ENCODE peak calls at places on chromosomes 5 and 9, in four cellular contexts. G, Y, O and N are unnamed samples.

GRCh38 chr9:74644015-74644414 is 146.9 kb downstream of the RORB start:
- DNase-seq in G (no peak), Y (no peak), O (no peak), N (no peak)

GRCh38 chr9:125190371-125190801 is 783 bp upstream of the PPP6C start:
- DNase-seq in G (no peak), Y (no peak), O (no peak), N (peak; percentile 19)

GRCh38 chr9:110160163-110160562 is 47.8 kb downstream of the C9orf152 start:
- DNase-seq in G (no peak), Y (no peak), O (no peak), N (no peak)

GRCh38 chr9:136052991-136053756 is 41.9 kb downstream of the NACC2 start:
- DNase-seq in G (no peak), Y (no peak), O (no peak), N (peak; percentile 61)

GRCh38 chr9:107465467-107466451 is 23.8 kb downstream of the KLF4 start:
- DNase-seq in G (peak; percentile 55), Y (no peak), O (peak; percentile 45), N (peak; percentile 89)

GRCh38 chr5:139383275-139383992 is at the start of gene SLC23A1:
- DNase-seq in G (no peak), Y (no peak), O (no peak), N (no peak)

GRCh38 chr5:132746592-132747063 is 598 bp upstream of the CCNI2 start:
- DNase-seq in G (no peak), Y (peak; percentile 34), O (no peak), N (peak; percentile 70)

GRCh38 chr9:96619109-96619435 is 571 bp downstream of the CDC14B start:
- DNase-seq in G (no peak), Y (no peak), O (no peak), N (no peak)

GRCh38 chr5:107773479-107773878 is 102.7 kb upstream of the EFNA5 start:
- DNase-seq in G (no peak), Y (no peak), O (no peak), N (no peak)

GRCh38 chr9:132514821-132515220 is 67.6 kb upstream of the BARHL1 start:
- DNase-seq in G (no peak), Y (no peak), O (no peak), N (no peak)

GRCh38 chr5:164224772-164225171 is 719.4 kb downstream of the MAT2B start:
- DNase-seq in G (no peak), Y (no peak), O (no peak), N (no peak)

GRCh38 chr9:102950341-102950740 is 44.8 kb upstream of the CYLC2 start:
- DNase-seq in G (peak; percentile 1), Y (no peak), O (no peak), N (no peak)

GRCh38 chr9:109448223-109448622 is 49.9 kb downstream of the PTPN3 start:
- DNase-seq in G (no peak), Y (no peak), O (no peak), N (no peak)

GRCh38 chr9:134062461-134063087 is 5.3 kb downstream of the BRD3 start:
- DNase-seq in G (no peak), Y (no peak), O (no peak), N (no peak)

GRCh38 chr5:141742866-141743651 is 61.0 kb upstream of the ARAP3 start:
- DNase-seq in G (peak; percentile 28), Y (no peak), O (no peak), N (peak; percentile 91)

GRCh38 chr5:159441441-159441840 is 111.2 kb upstream of the IL12B start:
- DNase-seq in G (peak; percentile 15), Y (peak; percentile 15), O (peak; percentile 33), N (peak; percentile 56)

GRCh38 chr9:37410969-37411785 is 11.3 kb upstream of the GRHPR start:
- DNase-seq in G (no peak), Y (no peak), O (no peak), N (peak; percentile 36)

GRCh38 chr9:69758001-69758730 is 1.6 kb downstream of the PTAR1 start:
- DNase-seq in G (no peak), Y (no peak), O (no peak), N (no peak)

GRCh38 chr9:96057155-96057554 is 181.7 kb downstream of the ERCC6L2 start:
- DNase-seq in G (no peak), Y (no peak), O (no peak), N (no peak)

GRCh38 chr5:180474569-180474968 is 19.6 kb upstream of the CNOT6 start:
- DNase-seq in G (no peak), Y (no peak), O (no peak), N (no peak)

GRCh38 chr9:134210908-134211810 is 46.8 kb upstream of the RNU6ATAC start:
- DNase-seq in G (no peak), Y (no peak), O (no peak), N (no peak)

GRCh38 chr5:60903356-60903755 is 41.5 kb downstream of the ERCC8 start:
- DNase-seq in G (no peak), Y (no peak), O (no peak), N (no peak)

GRCh38 chr5:17192191-17192590 is 25.2 kb upstream of the BASP1 start:
- DNase-seq in G (no peak), Y (no peak), O (no peak), N (no peak)

GRCh38 chr5:17190799-17191391 is 26.5 kb upstream of the BASP1 start:
- DNase-seq in G (peak; percentile 56), Y (no peak), O (no peak), N (no peak)

GRCh38 chr5:17187401-17187800 is 30.0 kb upstream of the BASP1 start:
- DNase-seq in G (peak; percentile 98), Y (no peak), O (no peak), N (no peak)

GRCh38 chr5:17190242-17190778 is 27.1 kb upstream of the BASP1 start:
- DNase-seq in G (peak; percentile 90), Y (peak; percentile 46), O (peak; percentile 49), N (peak; percentile 66)

DNA sequence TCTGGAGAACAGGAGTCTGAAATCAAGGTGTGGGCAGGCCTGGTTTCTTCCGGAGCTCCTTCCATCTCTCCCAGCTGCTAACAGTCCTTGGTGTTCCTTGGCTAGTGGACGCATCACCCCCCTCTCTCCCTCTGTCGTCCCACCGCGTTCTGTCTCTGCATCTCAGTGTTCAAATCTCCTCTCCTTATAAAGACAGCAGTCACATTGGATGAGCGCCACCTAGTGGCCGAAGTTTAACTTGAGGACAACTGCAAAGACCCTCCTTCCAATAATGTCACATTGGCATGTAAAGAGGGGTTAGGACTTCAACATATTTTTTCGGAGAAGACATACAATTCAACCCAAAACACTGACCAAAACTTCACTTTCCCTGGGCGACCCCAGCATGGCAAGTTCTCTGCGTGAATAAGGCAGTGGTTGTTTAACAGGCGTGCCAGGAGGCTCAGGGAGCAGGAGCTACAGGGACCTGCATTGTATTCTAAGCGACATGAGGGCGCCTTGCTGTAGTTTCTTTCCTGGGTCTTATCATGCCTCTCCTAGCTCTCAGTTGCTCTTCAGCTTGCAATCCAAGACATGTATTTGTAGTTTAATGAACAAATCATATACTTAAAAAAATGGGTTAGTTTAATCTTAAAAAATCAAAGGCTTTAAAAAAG is 27.9 kb upstream of the BASP1 start:
- DNase-seq in G (peak; percentile 99), Y (peak; percentile 85), O (peak; percentile 67), N (peak; percentile 91)
- TF ChIP-seq EZH2phosphoT487 in G (no peak), Y (no peak), O (no peak), N (no peak)

DNA sequence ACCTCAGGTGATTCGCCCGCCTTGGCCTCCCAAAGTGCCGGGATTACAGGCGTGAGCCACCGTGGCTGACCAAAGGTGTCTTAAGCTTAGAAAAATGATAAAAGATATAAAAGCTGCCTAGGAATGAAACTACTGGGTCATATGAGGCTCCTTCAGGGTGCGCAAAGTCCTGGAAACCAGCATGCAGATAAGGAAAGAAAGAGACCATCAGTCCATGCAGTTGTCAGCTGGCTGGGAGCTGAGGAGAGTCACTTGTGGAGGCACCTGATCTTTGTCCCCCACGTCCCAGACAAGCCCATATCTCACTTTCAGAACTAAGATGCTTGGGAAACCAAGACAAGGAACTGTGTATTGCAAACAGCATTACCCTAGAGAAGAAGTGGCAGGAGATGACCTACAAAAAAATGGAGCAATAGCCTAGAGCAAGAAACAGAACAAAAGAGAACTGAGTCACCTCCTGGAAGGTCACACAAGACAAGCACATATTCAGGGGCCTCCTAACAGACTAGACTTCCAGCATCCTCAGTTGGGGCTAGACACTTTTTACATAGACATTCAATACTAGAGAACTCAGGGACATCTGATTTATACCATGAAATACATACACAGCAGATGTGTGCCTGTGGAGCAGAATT is 2.9 kb upstream of the CCDC125 start:
- DNase-seq in G (peak; percentile 24), Y (no peak), O (no peak), N (no peak)
- TF ChIP-seq EZH2phosphoT487 in G (no peak), Y (no peak), O (no peak), N (no peak)

DNA sequence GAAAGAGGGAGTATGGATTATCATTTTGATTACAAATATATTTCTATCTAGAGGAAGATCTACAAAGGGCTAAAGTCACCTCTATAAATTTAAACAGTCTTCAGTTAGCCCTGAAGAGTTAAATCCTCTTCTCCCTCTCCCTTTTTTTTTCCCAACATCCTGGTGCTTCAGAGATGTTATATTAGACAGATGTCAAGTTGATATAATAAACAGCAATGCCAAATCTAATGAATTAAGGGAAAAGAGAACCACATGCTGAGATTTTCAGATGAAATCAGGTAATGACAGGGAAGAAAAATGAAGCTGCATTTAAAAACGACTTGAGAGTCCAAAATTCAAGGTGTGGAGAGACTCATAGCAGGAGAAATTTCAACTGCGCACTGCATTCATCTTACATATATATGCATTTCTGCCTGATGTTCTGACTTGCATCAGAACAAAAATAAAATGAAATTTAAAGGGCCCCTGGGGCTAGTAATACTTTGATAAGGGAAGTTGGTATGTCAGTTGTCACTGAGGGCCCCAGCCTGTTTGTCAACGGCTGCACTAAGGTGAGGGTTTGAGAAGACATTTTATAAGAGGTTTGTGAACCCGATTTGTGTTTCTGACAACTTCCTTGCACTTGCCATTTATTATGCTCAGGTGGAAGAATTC is 338.9 kb upstream of the PANK3 start:
- DNase-seq in G (no peak), Y (no peak), O (no peak), N (no peak)
- TF ChIP-seq EZH2phosphoT487 in G (no peak), Y (no peak), O (no peak), N (no peak)

GRCh38 chr5:90131734-90132133 is 277.8 kb downstream of the CETN3 start:
- DNase-seq in G (no peak), Y (no peak), O (no peak), N (no peak)
- TF ChIP-seq EZH2phosphoT487 in G (no peak), Y (no peak), O (no peak), N (no peak)

DNA sequence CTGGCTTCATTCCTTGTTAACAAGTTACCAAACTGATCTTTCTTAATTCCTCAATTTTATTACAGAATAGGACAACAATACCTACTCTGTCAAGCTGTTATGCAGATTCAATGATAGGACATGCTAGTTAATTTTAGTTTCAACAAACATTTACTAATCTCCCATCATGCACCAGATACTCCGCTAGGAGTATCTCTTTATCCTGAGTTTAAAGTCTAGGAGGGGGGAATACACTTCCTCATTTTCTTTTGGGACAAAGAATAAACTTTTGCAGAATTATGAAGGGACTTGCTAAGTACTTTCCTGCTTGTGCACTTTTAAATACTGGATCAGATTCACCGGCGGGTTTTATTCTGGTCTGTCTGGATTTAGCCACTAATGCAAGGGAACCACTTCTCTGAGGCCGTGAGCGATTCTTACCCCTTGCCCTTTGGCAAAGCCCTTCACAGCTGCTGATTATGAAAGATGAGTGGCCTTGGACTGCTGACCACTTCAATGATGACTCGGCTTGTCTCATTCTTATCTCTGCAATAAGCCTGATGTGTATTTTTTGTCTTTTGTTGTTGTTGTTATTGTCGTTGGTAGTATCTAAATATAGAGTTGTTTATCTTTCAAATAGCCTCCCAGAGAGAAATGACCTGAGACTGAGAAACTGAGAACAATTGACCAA is 73.9 kb downstream of the RMI1 start:
- DNase-seq in G (no peak), Y (no peak), O (no peak), N (no peak)
- TF ChIP-seq EZH2phosphoT487 in G (no peak), Y (no peak), O (no peak), N (no peak)